ENCODE peak calls at places on chromosome 22, in five cellular contexts. S is esophagus squamous epithelium; C is testis; G is heart left ventricle; X is CD4-positive, alpha-beta T cell. T is an unnamed sample.

GRCh38 chr22:26461188-26461810 is 22.3 kb downstream of the HPS4 start:
- DNase-seq in S (no peak), C (peak), G (peak), X (peak), T (peak)

GRCh38 chr22:49099496-49100124 is 728.1 kb downstream of the BRD1 start:
- DNase-seq in S (no peak), C (no peak), G (no peak), X (no peak), T (no peak)

GRCh38 chr22:19942071-19942885 is 660 bp upstream of the TXNRD2 start:
- DNase-seq in S (no peak), C (peak), G (peak), X (no peak), T (no peak)

GRCh38 chr22:29073618-29074275 is 912 bp downstream of the KREMEN1 start:
- DNase-seq in S (no peak), C (peak), G (peak), X (no peak), T (no peak)

GRCh38 chr22:49372530-49373288 is 455.0 kb downstream of the BRD1 start:
- DNase-seq in S (no peak), C (peak), G (no peak), X (peak), T (no peak)

GRCh38 chr22:39433476-39434242 is 23.2 kb upstream of the MGAT3 start:
- DNase-seq in S (no peak), C (no peak), G (no peak), X (no peak), T (no peak)

GRCh38 chr22:20517841-20518592 is 10.6 kb downstream of the MED15 start:
- DNase-seq in S (no peak), C (no peak), G (no peak), X (no peak), T (no peak)

GRCh38 chr22:24165673-24166072 is 15.6 kb upstream of the SUSD2 start:
- DNase-seq in S (no peak), C (no peak), G (no peak), X (no peak), T (no peak)

GRCh38 chr22:17121235-17122195 is at the start of gene TMEM121B:
- DNase-seq in S (no peak), C (peak), G (peak), X (no peak), T (no peak)

GRCh38 chr22:38745676-38746460 is 9.9 kb downstream of the SUN2 start:
- DNase-seq in S (no peak), C (no peak), G (no peak), X (no peak), T (no peak)

GRCh38 chr22:42862045-42862734 is 5.1 kb upstream of the ARFGAP3 start:
- DNase-seq in S (no peak), C (no peak), G (no peak), X (no peak), T (no peak)

GRCh38 chr22:20043997-20044342 is 23.1 kb downstream of the TANGO2 start:
- DNase-seq in S (no peak), C (no peak), G (no peak), X (no peak), T (no peak)

GRCh38 chr22:39135092-39135896 is 17.2 kb downstream of the CBX7 start:
- DNase-seq in S (no peak), C (no peak), G (peak), X (peak), T (peak)

GRCh38 chr22:31193092-31193491 is 19.0 kb upstream of the LIMK2 start:
- DNase-seq in S (no peak), C (no peak), G (no peak), X (no peak), T (no peak)

GRCh38 chr22:39662677-39663034 is 92.1 kb downstream of the CACNA1I start:
- DNase-seq in S (no peak), C (no peak), G (no peak), X (no peak), T (no peak)

GRCh38 chr22:21837184-21837979 is 30.1 kb downstream of the MAPK1 start:
- DNase-seq in S (no peak), C (no peak), G (peak), X (no peak), T (no peak)

DNA sequence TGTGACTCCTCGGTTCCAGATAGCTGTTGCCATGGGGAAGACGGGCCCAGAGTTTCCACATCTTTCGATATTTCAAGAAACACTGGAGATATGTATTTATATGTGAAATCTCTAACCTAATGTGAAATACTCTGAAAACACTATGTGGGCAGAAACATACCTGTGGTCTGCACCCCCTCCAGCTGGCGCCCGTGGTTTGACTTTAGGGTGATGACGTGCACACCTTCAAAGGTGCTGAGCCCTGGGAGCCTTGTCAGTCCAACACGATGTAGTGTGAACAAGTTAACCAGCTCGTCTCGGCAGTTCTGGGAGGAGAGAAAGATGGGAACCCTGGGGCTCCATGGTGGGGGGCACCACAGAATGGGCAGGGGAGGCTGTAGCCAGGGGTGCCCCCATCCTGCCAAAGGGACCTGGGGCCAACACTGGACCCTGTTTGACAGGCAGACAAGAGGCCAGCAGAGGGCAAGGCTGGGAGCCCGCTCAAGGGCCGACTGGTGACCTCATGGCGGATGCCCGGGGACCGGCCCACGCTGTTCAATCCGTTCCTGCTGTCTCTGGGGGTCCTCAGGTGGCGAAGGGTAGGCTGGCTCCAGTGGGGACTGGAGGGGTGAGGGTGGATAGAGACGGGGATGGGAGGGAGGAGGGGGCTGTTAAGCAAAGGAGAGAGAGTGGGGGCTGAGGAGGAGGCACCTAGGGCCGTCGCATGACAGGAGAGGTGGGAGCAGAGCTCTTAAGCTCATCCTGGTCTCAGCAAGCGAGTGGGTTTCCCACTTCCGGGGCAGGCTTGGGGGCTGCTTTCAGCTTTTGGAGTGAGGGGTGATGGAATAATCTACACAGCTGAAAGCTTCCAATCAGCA is 43.8 kb downstream of the TRIOBP start:
- DNase-seq in S (no peak), C (no peak), G (no peak), X (no peak), T (no peak)
- H3K27ac ChIP-seq in S (peak), C (no peak), G (peak), X (no peak), T (no peak)

GRCh38 chr22:35421121-35421520 is 21.2 kb downstream of the MCM5 start:
- DNase-seq in S (no peak), C (no peak), G (no peak), X (no peak), T (no peak)
- TF ChIP-seq CTCF in S (no peak), C (no peak), G (no peak), X (no peak), T (no peak)

GRCh38 chr22:45407793-45408192 is 5.6 kb downstream of the SMC1B start:
- DNase-seq in S (no peak), C (no peak), G (no peak), X (no peak), T (no peak)
- H3K27ac ChIP-seq in S (no peak), C (no peak), G (no peak), X (no peak), T (no peak)

GRCh38 chr22:32199961-32200360 is 4.9 kb downstream of the RFPL2 start:
- DNase-seq in S (no peak), C (no peak), G (no peak), X (no peak), T (no peak)

GRCh38 chr22:32199341-32199740 is 5.5 kb downstream of the RFPL2 start:
- DNase-seq in S (no peak), C (no peak), G (no peak), X (no peak), T (no peak)

GRCh38 chr22:32202161-32202538 is 2.7 kb downstream of the RFPL2 start:
- DNase-seq in S (no peak), C (no peak), G (no peak), X (no peak), T (no peak)

GRCh38 chr22:32202539-32203180 is 2.2 kb downstream of the RFPL2 start:
- DNase-seq in S (no peak), C (peak), G (peak), X (peak), T (no peak)

GRCh38 chr22:32200752-32201151 is 4.1 kb downstream of the RFPL2 start:
- DNase-seq in S (no peak), C (no peak), G (no peak), X (no peak), T (no peak)
- TF ChIP-seq CTCF in S (no peak), C (no peak), G (no peak), X (peak), T (no peak)

GRCh38 chr22:27751277-27752070 is 50.1 kb downstream of the MN1 start:
- DNase-seq in S (no peak), C (no peak), G (no peak), X (no peak), T (no peak)

GRCh38 chr22:27750866-27751265 is 50.7 kb downstream of the MN1 start:
- DNase-seq in S (no peak), C (no peak), G (no peak), X (no peak), T (no peak)

GRCh38 chr22:27748355-27749168 is 53.0 kb downstream of the MN1 start:
- DNase-seq in S (no peak), C (peak), G (no peak), X (no peak), T (no peak)

GRCh38 chr22:27747396-27748256 is 53.9 kb downstream of the MN1 start:
- DNase-seq in S (no peak), C (no peak), G (no peak), X (no peak), T (no peak)

DNA sequence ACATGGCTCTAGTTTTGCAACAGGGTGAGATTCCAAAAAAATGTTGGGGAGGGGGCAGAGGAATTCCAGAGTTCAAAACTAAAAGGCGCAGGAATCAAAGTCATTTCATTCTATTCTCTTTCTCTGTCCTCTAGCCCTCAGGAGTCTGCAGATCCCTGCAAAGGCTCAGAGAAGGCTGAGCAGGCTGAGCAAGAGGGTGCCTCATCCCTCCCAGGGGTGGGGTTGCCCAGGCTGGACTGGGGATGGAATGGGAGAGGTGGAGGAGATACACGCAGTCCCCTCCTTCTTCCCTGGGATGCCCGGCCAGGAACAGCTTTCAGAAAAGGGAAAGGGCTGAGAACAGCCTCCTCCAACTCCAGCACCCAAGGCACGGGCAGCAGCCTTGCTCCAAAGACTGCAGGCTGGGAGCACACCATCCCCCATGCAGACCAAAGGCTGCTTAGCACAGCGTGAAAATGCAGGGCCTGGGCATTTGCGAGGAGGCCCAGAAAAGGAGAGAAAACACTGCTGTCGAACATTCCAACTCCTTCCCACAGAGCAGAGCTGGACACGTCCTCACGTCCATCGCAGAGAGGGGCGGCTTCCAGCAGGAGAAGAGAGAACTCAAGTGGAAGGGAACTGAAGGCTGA is 51.8 kb downstream of the MN1 start:
- DNase-seq in S (no peak), C (no peak), G (no peak), X (no peak), T (no peak)
- H3K27ac ChIP-seq in S (peak), C (no peak), G (peak), X (no peak), T (no peak)

DNA sequence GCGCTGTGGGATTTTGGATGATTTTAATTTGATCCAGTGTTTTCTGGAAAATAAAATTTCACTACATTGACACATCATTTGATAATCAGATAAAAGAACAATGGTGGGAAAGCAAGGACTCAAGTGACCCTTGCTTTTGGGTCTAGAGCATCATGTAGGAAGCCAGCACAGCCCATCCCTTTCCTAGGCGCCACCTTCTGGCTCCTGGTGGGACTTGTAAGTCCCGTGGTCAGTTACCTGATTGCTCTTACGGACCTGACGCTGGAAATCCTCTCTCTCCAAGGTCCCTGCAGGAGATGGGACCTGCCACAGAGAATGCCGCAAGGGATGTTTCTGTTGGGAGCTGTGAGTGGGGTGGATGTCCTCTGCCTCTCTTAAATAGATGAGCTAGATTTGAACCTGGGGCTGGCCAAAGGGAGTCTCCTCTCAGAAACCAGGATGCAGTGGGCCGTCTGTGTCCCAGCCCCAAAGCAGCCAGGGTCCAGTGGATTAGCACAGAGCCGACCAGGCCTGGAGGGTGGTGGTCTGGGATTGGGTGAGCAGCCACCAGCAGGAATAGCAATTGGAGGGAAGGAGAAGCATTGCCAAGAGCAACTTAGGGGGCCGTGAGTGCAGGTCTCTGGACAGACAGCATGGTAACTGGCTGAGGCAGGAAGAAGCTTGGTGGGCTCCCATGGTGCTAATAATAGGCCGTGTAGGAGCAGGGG is 21.7 kb downstream of the TIMP3 start:
- DNase-seq in S (no peak), C (peak), G (no peak), X (no peak), T (no peak)
- TF ChIP-seq CTCF in S (no peak), C (peak), G (peak), X (no peak), T (no peak)

GRCh38 chr22:23068096-23068831 is 2.1 kb upstream of the GNAZ start:
- DNase-seq in S (no peak), C (no peak), G (no peak), X (peak), T (no peak)
- H3K27ac ChIP-seq in S (no peak), C (no peak), G (no peak), X (no peak), T (no peak)

GRCh38 chr22:35970601-35971417 is 57.8 kb downstream of the RBFOX2 start:
- DNase-seq in S (no peak), C (no peak), G (no peak), X (no peak), T (no peak)

GRCh38 chr22:35963237-35963810 is 65.3 kb downstream of the RBFOX2 start:
- DNase-seq in S (no peak), C (no peak), G (no peak), X (no peak), T (no peak)

GRCh38 chr22:35967046-35967397 is 61.6 kb downstream of the RBFOX2 start:
- DNase-seq in S (no peak), C (no peak), G (no peak), X (no peak), T (no peak)

GRCh38 chr22:35961480-35961902 is 67.1 kb downstream of the RBFOX2 start:
- DNase-seq in S (no peak), C (peak), G (peak), X (no peak), T (no peak)

DNA sequence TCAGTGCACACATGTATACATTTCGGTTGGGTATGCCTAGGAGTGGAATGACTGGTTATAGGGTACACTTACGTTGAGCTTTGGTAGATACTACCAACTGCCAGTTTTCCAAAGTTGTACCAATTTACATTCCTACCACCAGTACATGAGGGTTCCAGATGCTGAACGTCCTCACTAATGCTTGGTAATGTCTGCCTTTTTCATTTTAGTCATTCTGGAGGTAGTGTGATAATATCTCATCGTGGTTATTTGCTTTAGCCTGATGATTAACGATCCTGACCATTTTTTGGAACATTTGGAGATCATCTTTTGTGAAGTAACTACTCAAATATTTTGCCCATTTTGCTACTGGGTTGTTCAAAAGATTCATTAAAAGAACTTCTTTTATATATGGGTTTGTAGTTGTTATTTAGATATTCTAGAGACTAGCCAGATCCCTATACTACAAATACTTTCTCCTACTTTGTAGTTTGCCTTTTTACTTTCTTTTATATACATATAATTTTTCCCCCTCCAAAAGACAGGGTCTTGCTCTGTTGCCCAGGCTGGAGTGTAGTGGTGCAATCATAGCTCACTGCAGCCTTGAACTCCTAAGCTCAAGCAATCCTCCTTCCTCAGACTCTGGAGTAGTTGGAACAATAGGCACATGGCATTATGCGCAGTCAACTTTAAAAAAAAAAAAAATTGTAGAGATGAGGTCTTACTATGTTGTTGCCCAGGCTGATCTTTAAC is 62.1 kb downstream of the RBFOX2 start:
- DNase-seq in S (no peak), C (no peak), G (no peak), X (no peak), T (no peak)
- TF ChIP-seq CTCF in S (no peak), C (no peak), G (no peak), X (no peak), T (no peak)

GRCh38 chr22:25403752-25404471 is 160.6 kb upstream of the GRK3 start:
- DNase-seq in S (no peak), C (no peak), G (no peak), X (no peak), T (no peak)

GRCh38 chr22:25403284-25403606 is 161.2 kb upstream of the GRK3 start:
- DNase-seq in S (no peak), C (no peak), G (no peak), X (no peak), T (no peak)

GRCh38 chr22:25404556-25404922 is 159.9 kb upstream of the GRK3 start:
- DNase-seq in S (no peak), C (no peak), G (no peak), X (no peak), T (no peak)

GRCh38 chr22:25402501-25403283 is 161.8 kb upstream of the GRK3 start:
- DNase-seq in S (no peak), C (peak), G (peak), X (no peak), T (no peak)

GRCh38 chr22:25402160-25402500 is 162.3 kb upstream of the GRK3 start:
- DNase-seq in S (no peak), C (no peak), G (no peak), X (no peak), T (no peak)
- H3K27ac ChIP-seq in S (no peak), C (no peak), G (peak), X (no peak), T (no peak)

T was measured in CD8-positive, alpha-beta T cell.